ENCODE peak calls at places on chromosome 22, in seven cellular contexts. One of them, this sample, is unnamed.

GRCh38 chr22:49230194-49230577 is 597.5 kb downstream of the BRD1 start:
- DNase-seq in prostate gland: peak; percentile 2
- DNase-seq in upper lobe of right lung: no peak
- DNase-seq in cardiac muscle cell: no peak
- DNase-seq in colonic mucosa: no peak
- DNase-seq in CD8-positive, alpha-beta T cell: no peak
- DNase-seq in A673: peak; percentile 41
- DNase-seq in this sample: no peak

GRCh38 chr22:48750826-48751440 is 1076.7 kb downstream of the BRD1 start:
- DNase-seq in prostate gland: no peak
- DNase-seq in upper lobe of right lung: no peak
- DNase-seq in cardiac muscle cell: no peak
- DNase-seq in colonic mucosa: no peak
- DNase-seq in CD8-positive, alpha-beta T cell: no peak
- DNase-seq in A673: no peak
- DNase-seq in this sample: no peak

GRCh38 chr22:44461083-44461375 is 37.0 kb downstream of the RTL6 start:
- DNase-seq in prostate gland: no peak
- DNase-seq in upper lobe of right lung: no peak
- DNase-seq in cardiac muscle cell: no peak
- DNase-seq in colonic mucosa: peak; percentile 3
- DNase-seq in CD8-positive, alpha-beta T cell: no peak
- DNase-seq in A673: no peak
- DNase-seq in this sample: no peak

GRCh38 chr22:30806391-30806861 is 111.8 kb downstream of the OSBP2 start:
- DNase-seq in prostate gland: no peak
- DNase-seq in upper lobe of right lung: no peak
- DNase-seq in cardiac muscle cell: peak; percentile 54
- DNase-seq in colonic mucosa: no peak
- DNase-seq in CD8-positive, alpha-beta T cell: no peak
- DNase-seq in A673: peak; percentile 73
- DNase-seq in this sample: no peak

GRCh38 chr22:43652845-43653244 is 159.3 kb downstream of the EFCAB6 start:
- DNase-seq in prostate gland: no peak
- DNase-seq in upper lobe of right lung: no peak
- DNase-seq in cardiac muscle cell: no peak
- DNase-seq in colonic mucosa: no peak
- DNase-seq in CD8-positive, alpha-beta T cell: no peak
- DNase-seq in A673: no peak
- DNase-seq in this sample: no peak

GRCh38 chr22:20436309-20437252 is 1.0 kb downstream of the SCARF2 start:
- DNase-seq in prostate gland: no peak
- DNase-seq in upper lobe of right lung: peak; percentile 69
- DNase-seq in cardiac muscle cell: peak; percentile 66
- DNase-seq in colonic mucosa: no peak
- DNase-seq in CD8-positive, alpha-beta T cell: no peak
- DNase-seq in A673: peak; percentile 35
- DNase-seq in this sample: peak; percentile 24

GRCh38 chr22:31637375-31637937 is 24.6 kb downstream of the PISD start:
- DNase-seq in prostate gland: no peak
- DNase-seq in upper lobe of right lung: no peak
- DNase-seq in cardiac muscle cell: no peak
- DNase-seq in colonic mucosa: no peak
- DNase-seq in CD8-positive, alpha-beta T cell: no peak
- DNase-seq in A673: no peak
- DNase-seq in this sample: no peak

GRCh38 chr22:46578251-46578823 is 40.9 kb upstream of the CELSR1 start:
- DNase-seq in prostate gland: no peak
- DNase-seq in upper lobe of right lung: peak; percentile 71
- DNase-seq in cardiac muscle cell: no peak
- DNase-seq in colonic mucosa: no peak
- DNase-seq in CD8-positive, alpha-beta T cell: no peak
- DNase-seq in A673: no peak
- DNase-seq in this sample: no peak

GRCh38 chr22:21936151-21936778 is 16.4 kb downstream of the PPM1F start:
- DNase-seq in prostate gland: no peak
- DNase-seq in upper lobe of right lung: peak; percentile 74
- DNase-seq in cardiac muscle cell: no peak
- DNase-seq in colonic mucosa: no peak
- DNase-seq in CD8-positive, alpha-beta T cell: no peak
- DNase-seq in A673: no peak
- DNase-seq in this sample: no peak

GRCh38 chr22:32562916-32563315 is 88.3 kb downstream of the FBXO7 start:
- DNase-seq in prostate gland: no peak
- DNase-seq in upper lobe of right lung: no peak
- DNase-seq in cardiac muscle cell: no peak
- DNase-seq in colonic mucosa: no peak
- DNase-seq in CD8-positive, alpha-beta T cell: no peak
- DNase-seq in A673: no peak
- DNase-seq in this sample: no peak

GRCh38 chr22:37640591-37641250 is 1.3 kb downstream of the SH3BP1 start:
- DNase-seq in prostate gland: peak; percentile 42
- DNase-seq in upper lobe of right lung: no peak
- DNase-seq in cardiac muscle cell: peak; percentile 16
- DNase-seq in colonic mucosa: peak; percentile 61
- DNase-seq in CD8-positive, alpha-beta T cell: peak; percentile 46
- DNase-seq in A673: no peak
- DNase-seq in this sample: peak; percentile 24

GRCh38 chr22:48099671-48100070 is 1337.2 kb downstream of the TBC1D22A start:
- DNase-seq in prostate gland: no peak
- DNase-seq in upper lobe of right lung: peak; percentile 27
- DNase-seq in cardiac muscle cell: no peak
- DNase-seq in colonic mucosa: no peak
- DNase-seq in CD8-positive, alpha-beta T cell: no peak
- DNase-seq in A673: no peak
- DNase-seq in this sample: no peak

GRCh38 chr22:19184276-19184997 is 5.9 kb upstream of the SLC25A1 start:
- DNase-seq in prostate gland: no peak
- DNase-seq in upper lobe of right lung: no peak
- DNase-seq in cardiac muscle cell: no peak
- DNase-seq in colonic mucosa: no peak
- DNase-seq in CD8-positive, alpha-beta T cell: no peak
- DNase-seq in A673: no peak
- DNase-seq in this sample: no peak
- H3K27ac ChIP-seq in prostate gland: no peak overlapping the region
- H3K27ac ChIP-seq in upper lobe of right lung: no peak overlapping the region
- H3K27ac ChIP-seq in cardiac muscle cell: no peak overlapping the region
- H3K27ac ChIP-seq in colonic mucosa: no peak overlapping the region
- H3K27ac ChIP-seq in CD8-positive, alpha-beta T cell: no peak overlapping the region
- H3K27ac ChIP-seq in A673: no peak overlapping the region
- H3K27ac ChIP-seq in this sample: no peak overlapping the region

GRCh38 chr22:50461979-50462540 is 12.8 kb downstream of the SBF1 start:
- DNase-seq in prostate gland: no peak
- DNase-seq in upper lobe of right lung: no peak
- DNase-seq in cardiac muscle cell: no peak
- DNase-seq in colonic mucosa: no peak
- DNase-seq in CD8-positive, alpha-beta T cell: no peak
- DNase-seq in A673: no peak
- DNase-seq in this sample: no peak
- H3K36me3 ChIP-seq in prostate gland: peaks cover 33% of the 10 kb centered on the region
- H3K36me3 ChIP-seq in upper lobe of right lung: peaks cover 97% of the 10 kb centered on the region
- H3K36me3 ChIP-seq in cardiac muscle cell: peaks cover 56% of the 10 kb centered on the region
- H3K36me3 ChIP-seq in colonic mucosa: peaks cover 50% of the 10 kb centered on the region
- H3K36me3 ChIP-seq in CD8-positive, alpha-beta T cell: peaks cover 86% of the 10 kb centered on the region
- H3K36me3 ChIP-seq in A673: peaks cover 76% of the 10 kb centered on the region
- H3K36me3 ChIP-seq in this sample: peaks cover 88% of the 10 kb centered on the region

GRCh38 chr22:24304067-24304675 is 33.5 kb downstream of the SPECC1L start:
- DNase-seq in prostate gland: no peak
- DNase-seq in upper lobe of right lung: no peak
- DNase-seq in cardiac muscle cell: no peak
- DNase-seq in colonic mucosa: no peak
- DNase-seq in CD8-positive, alpha-beta T cell: no peak
- DNase-seq in A673: no peak
- DNase-seq in this sample: no peak

GRCh38 chr22:24305260-24305692 is 34.6 kb downstream of the SPECC1L start:
- DNase-seq in prostate gland: no peak
- DNase-seq in upper lobe of right lung: no peak
- DNase-seq in cardiac muscle cell: peak; percentile 57
- DNase-seq in colonic mucosa: no peak
- DNase-seq in CD8-positive, alpha-beta T cell: peak; percentile 22
- DNase-seq in A673: no peak
- DNase-seq in this sample: peak; percentile 46

GRCh38 chr22:24302591-24302990 is 32.0 kb downstream of the SPECC1L start:
- DNase-seq in prostate gland: peak; percentile 29
- DNase-seq in upper lobe of right lung: no peak
- DNase-seq in cardiac muscle cell: no peak
- DNase-seq in colonic mucosa: peak; percentile 49
- DNase-seq in CD8-positive, alpha-beta T cell: no peak
- DNase-seq in A673: no peak
- DNase-seq in this sample: no peak

GRCh38 chr22:24303007-24303406 is 32.4 kb downstream of the SPECC1L start:
- DNase-seq in prostate gland: no peak
- DNase-seq in upper lobe of right lung: no peak
- DNase-seq in cardiac muscle cell: no peak
- DNase-seq in colonic mucosa: no peak
- DNase-seq in CD8-positive, alpha-beta T cell: no peak
- DNase-seq in A673: no peak
- DNase-seq in this sample: no peak
- H3K27ac ChIP-seq in prostate gland: peak overlapping the region; percentile 79
- H3K27ac ChIP-seq in upper lobe of right lung: peak overlapping the region; percentile 56
- H3K27ac ChIP-seq in cardiac muscle cell: peak overlapping the region; percentile 55
- H3K27ac ChIP-seq in colonic mucosa: peak overlapping the region; percentile 91
- H3K27ac ChIP-seq in CD8-positive, alpha-beta T cell: no peak overlapping the region
- H3K27ac ChIP-seq in A673: no peak overlapping the region
- H3K27ac ChIP-seq in this sample: no peak overlapping the region

DNA sequence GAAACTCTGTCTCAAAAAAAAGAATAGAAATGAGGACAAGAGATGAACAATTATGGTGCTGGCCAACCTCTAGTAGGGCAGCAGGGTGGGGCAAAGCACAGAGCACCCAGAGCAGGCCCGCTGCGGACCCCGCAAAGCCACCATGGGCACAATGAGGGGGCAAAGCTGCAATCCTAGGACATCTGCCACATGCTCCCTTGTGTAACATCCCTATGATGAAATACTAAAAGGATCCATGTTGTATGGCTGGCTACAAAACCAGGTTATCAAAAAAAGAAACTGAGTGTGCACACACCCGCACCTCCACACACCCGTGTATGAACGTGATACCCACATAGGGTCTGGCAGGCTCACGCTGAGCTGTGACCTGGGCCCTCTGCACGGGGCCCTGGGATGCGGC is 7.4 kb downstream of the ATP5MGL start:
- DNase-seq in prostate gland: no peak
- DNase-seq in upper lobe of right lung: no peak
- DNase-seq in cardiac muscle cell: no peak
- DNase-seq in colonic mucosa: no peak
- DNase-seq in CD8-positive, alpha-beta T cell: no peak
- DNase-seq in A673: no peak
- DNase-seq in this sample: no peak
- H3K36me3 ChIP-seq in prostate gland: peaks cover 10% of the 10 kb centered on the region
- H3K36me3 ChIP-seq in upper lobe of right lung: peaks cover 82% of the 10 kb centered on the region
- H3K36me3 ChIP-seq in cardiac muscle cell: peaks cover 31% of the 10 kb centered on the region
- H3K36me3 ChIP-seq in colonic mucosa: peaks cover 9% of the 10 kb centered on the region
- H3K36me3 ChIP-seq in CD8-positive, alpha-beta T cell: peaks cover 22% of the 10 kb centered on the region
- H3K36me3 ChIP-seq in A673: peaks cover 37% of the 10 kb centered on the region
- H3K36me3 ChIP-seq in this sample: peaks cover 35% of the 10 kb centered on the region

GRCh38 chr22:50569041-50569459 is 6.3 kb upstream of the SYCE3 start:
- DNase-seq in prostate gland: no peak
- DNase-seq in upper lobe of right lung: no peak
- DNase-seq in cardiac muscle cell: no peak
- DNase-seq in colonic mucosa: no peak
- DNase-seq in CD8-positive, alpha-beta T cell: peak; percentile 3
- DNase-seq in A673: no peak
- DNase-seq in this sample: no peak

GRCh38 chr22:50570861-50571260 is 7.4 kb downstream of the CPT1B start:
- DNase-seq in prostate gland: no peak
- DNase-seq in upper lobe of right lung: no peak
- DNase-seq in cardiac muscle cell: no peak
- DNase-seq in colonic mucosa: no peak
- DNase-seq in CD8-positive, alpha-beta T cell: no peak
- DNase-seq in A673: no peak
- DNase-seq in this sample: no peak

GRCh38 chr22:50571264-50572175 is 6.7 kb downstream of the CPT1B start:
- DNase-seq in prostate gland: no peak
- DNase-seq in upper lobe of right lung: no peak
- DNase-seq in cardiac muscle cell: no peak
- DNase-seq in colonic mucosa: no peak
- DNase-seq in CD8-positive, alpha-beta T cell: no peak
- DNase-seq in A673: no peak
- DNase-seq in this sample: no peak

GRCh38 chr22:50568626-50569025 is 5.9 kb upstream of the SYCE3 start:
- DNase-seq in prostate gland: no peak
- DNase-seq in upper lobe of right lung: no peak
- DNase-seq in cardiac muscle cell: no peak
- DNase-seq in colonic mucosa: no peak
- DNase-seq in CD8-positive, alpha-beta T cell: peak; percentile 1
- DNase-seq in A673: no peak
- DNase-seq in this sample: no peak

DNA sequence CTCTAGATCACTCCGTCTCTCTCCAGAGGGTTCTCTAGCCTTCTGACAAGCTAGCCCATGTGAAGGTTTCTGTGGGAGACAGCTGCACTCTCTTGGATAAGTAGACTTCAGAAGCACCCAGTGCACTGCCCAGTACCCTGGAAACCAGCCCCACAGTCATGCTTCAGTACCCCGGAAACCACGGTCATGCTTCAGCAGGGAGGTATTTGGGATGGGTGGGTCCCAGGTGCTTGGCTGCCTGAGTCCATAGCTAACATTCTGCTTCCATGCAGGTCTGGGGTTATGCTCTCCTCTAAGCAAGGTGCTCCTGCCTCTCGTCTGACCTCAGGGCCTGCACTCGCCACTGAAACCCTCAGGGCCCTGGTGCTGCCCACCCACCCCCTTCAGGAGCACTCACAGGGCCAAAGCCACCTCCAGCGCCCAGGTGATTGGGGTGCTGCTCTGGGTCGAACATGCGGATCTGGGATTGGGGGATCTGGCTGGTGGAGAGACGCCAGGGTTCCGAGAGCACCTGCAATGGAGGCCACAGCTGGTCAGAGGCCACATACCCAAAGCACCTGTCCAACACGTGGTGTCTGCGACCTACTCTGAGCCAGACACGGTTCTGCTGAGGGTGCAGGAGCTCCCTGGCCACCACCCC is 7.3 kb upstream of the SYCE3 start:
- DNase-seq in prostate gland: no peak
- DNase-seq in upper lobe of right lung: no peak
- DNase-seq in cardiac muscle cell: no peak
- DNase-seq in colonic mucosa: no peak
- DNase-seq in CD8-positive, alpha-beta T cell: peak; percentile 5
- DNase-seq in A673: no peak
- DNase-seq in this sample: no peak
- H3K27ac ChIP-seq in prostate gland: no peak overlapping the region
- H3K27ac ChIP-seq in upper lobe of right lung: no peak overlapping the region
- H3K27ac ChIP-seq in cardiac muscle cell: no peak overlapping the region
- H3K27ac ChIP-seq in colonic mucosa: no peak overlapping the region
- H3K27ac ChIP-seq in CD8-positive, alpha-beta T cell: no peak overlapping the region
- H3K27ac ChIP-seq in A673: no peak overlapping the region
- H3K27ac ChIP-seq in this sample: no peak overlapping the region

DNA sequence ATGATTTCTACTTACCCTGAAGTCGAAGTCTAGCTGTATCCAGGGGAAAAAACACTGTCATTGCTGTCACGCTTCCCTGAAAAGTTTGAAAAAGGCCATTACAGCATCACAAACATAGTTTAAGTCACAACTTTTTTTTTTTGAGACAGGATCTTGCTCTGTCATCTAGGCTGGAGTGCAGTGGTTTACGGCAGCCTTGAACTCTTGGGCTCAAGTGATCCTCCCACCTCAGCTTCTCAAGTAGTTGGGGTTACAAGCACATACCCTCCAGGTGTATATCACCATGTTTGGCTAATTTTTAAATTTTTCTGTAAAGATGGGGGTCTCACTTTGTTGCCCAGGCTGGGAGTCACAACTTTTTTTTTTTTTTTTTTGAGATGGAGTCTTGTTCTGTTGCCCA is 20.1 kb downstream of the SLC25A17 start:
- DNase-seq in prostate gland: no peak
- DNase-seq in upper lobe of right lung: no peak
- DNase-seq in cardiac muscle cell: no peak
- DNase-seq in colonic mucosa: no peak
- DNase-seq in CD8-positive, alpha-beta T cell: no peak
- DNase-seq in A673: no peak
- DNase-seq in this sample: no peak
- H3K36me3 ChIP-seq in prostate gland: no peaks in the 10 kb centered on the region
- H3K36me3 ChIP-seq in upper lobe of right lung: peaks cover 19% of the 10 kb centered on the region
- H3K36me3 ChIP-seq in cardiac muscle cell: no peaks in the 10 kb centered on the region
- H3K36me3 ChIP-seq in colonic mucosa: no peaks in the 10 kb centered on the region
- H3K36me3 ChIP-seq in CD8-positive, alpha-beta T cell: no peaks in the 10 kb centered on the region
- H3K36me3 ChIP-seq in A673: no peaks in the 10 kb centered on the region
- H3K36me3 ChIP-seq in this sample: no peaks in the 10 kb centered on the region

This sample was measured in CD4-positive, alpha-beta memory T cell.